ENCODE peak calls at places on chromosomes 16 and 17, in four cellular contexts. E is uterus, R is epithelial cell of esophagus, M is transverse colon. D is an unnamed sample.

GRCh38 chr16:49399594-49400364 is 26.2 kb downstream of the C16orf78 start:
- DNase-seq in R (no peak), M (peak), E (no peak), D (peak)

GRCh38 chr16:1990336-1991134 is 765 bp downstream of the SYNGR3 start:
- DNase-seq in E (no peak), M (peak), R (no peak), D (peak)

GRCh38 chr16:72317378-72317777 is 145.4 kb upstream of the PMFBP1 start:
- DNase-seq in E (no peak), M (no peak), R (no peak), D (no peak)

GRCh38 chr16:1502092-1503004 is 9.2 kb downstream of the TELO2 start:
- DNase-seq in R (no peak), E (no peak), M (no peak), D (no peak)

GRCh38 chr16:66844009-66844341 is 239 bp upstream of the CA7 start:
- DNase-seq in M (no peak), R (no peak), E (peak), D (no peak)

GRCh38 chr17:29613371-29613837 is 9.3 kb downstream of the CORO6 start:
- DNase-seq in M (peak), R (peak), E (peak), D (peak)

GRCh38 chr17:29557717-29558116 is 9.1 kb downstream of the ABHD15 start:
- DNase-seq in E (no peak), R (no peak), M (no peak), D (no peak)

GRCh38 chr17:38578641-38579480 is 26.9 kb downstream of the SRCIN1 start:
- DNase-seq in E (no peak), R (no peak), M (no peak), D (no peak)

GRCh38 chr17:5000237-5000639 is 2.5 kb downstream of the KIF1C start:
- DNase-seq in M (peak), R (no peak), E (peak), D (no peak)

GRCh38 chr16:68179855-68180254 is 56.1 kb downstream of the ESRP2 start:
- DNase-seq in R (no peak), E (no peak), M (no peak), D (no peak)

GRCh38 chr17:4833941-4834501 is 881 bp downstream of the MINK1 start:
- DNase-seq in E (no peak), R (peak), M (peak), D (no peak)

GRCh38 chr17:19876524-19877161 is 8.9 kb upstream of the ULK2 start:
- DNase-seq in M (peak), R (no peak), E (no peak), D (no peak)

GRCh38 chr17:71110326-71110725 is 941.0 kb downstream of the KCNJ2 start:
- DNase-seq in R (peak), E (no peak), M (no peak), D (no peak)

GRCh38 chr16:89801800-89802199 is 14.6 kb downstream of the FANCA start:
- DNase-seq in M (no peak), E (no peak), R (no peak), D (no peak)

GRCh38 chr16:71767060-71767900 is 41.4 kb downstream of the AP1G1 start:
- DNase-seq in R (no peak), M (no peak), E (no peak), D (no peak)

GRCh38 chr16:89150090-89150835 is 21.3 kb upstream of the CDH15 start:
- DNase-seq in M (no peak), R (peak), E (no peak), D (no peak)

GRCh38 chr16:74480150-74481029 is 59.1 kb upstream of the CLEC18B start:
- DNase-seq in R (peak), M (peak), E (peak), D (no peak)

GRCh38 chr17:7001562-7001961 is 5.7 kb downstream of the ALOX12 start:
- DNase-seq in E (no peak), M (no peak), R (peak), D (no peak)

GRCh38 chr16:15051387-15051951 is 4.4 kb downstream of the NTAN1 start:
- DNase-seq in E (no peak), R (no peak), M (no peak), D (no peak)

GRCh38 chr16:13359835-13360234 is 458.4 kb downstream of the SHISA9 start:
- DNase-seq in M (no peak), R (no peak), E (no peak), D (no peak)

GRCh38 chr16:28140788-28141618 is 70.8 kb downstream of the XPO6 start:
- DNase-seq in E (no peak), M (peak), R (peak), D (peak)

GRCh38 chr17:1873418-1873817 is 43.6 kb downstream of the RPA1 start:
- DNase-seq in M (no peak), R (no peak), E (no peak), D (peak)

GRCh38 chr16:88533945-88534641 is 36.1 kb upstream of the ZC3H18 start:
- DNase-seq in M (peak), R (peak), E (peak), D (peak)

GRCh38 chr17:9386401-9386800 is 189.2 kb downstream of the STX8 start:
- DNase-seq in E (no peak), M (no peak), R (peak), D (no peak)

GRCh38 chr17:44318077-44318892 is 6.3 kb downstream of the SLC25A39 start:
- DNase-seq in M (no peak), E (no peak), R (no peak), D (peak)

GRCh38 chr17:1643999-1644492 is 1.5 kb downstream of the SCARF1 start:
- DNase-seq in E (no peak), R (no peak), M (no peak), D (peak)

GRCh38 chr16:3099732-3100499 is 822 bp upstream of the ZSCAN10 start:
- DNase-seq in E (peak), M (peak), R (peak), D (peak)

GRCh38 chr16:13193721-13194120 is 292.3 kb downstream of the SHISA9 start:
- DNase-seq in E (no peak), M (no peak), R (no peak), D (no peak)

GRCh38 chr17:43211480-43212402 is at the start of gene TMEM106A:
- DNase-seq in R (peak), M (peak), E (peak), D (peak)

GRCh38 chr17:3335876-3336275 is 37.7 kb upstream of the OR3A1 start:
- DNase-seq in R (peak), E (no peak), M (no peak), D (no peak)

GRCh38 chr16:75627856-75628255 is 4.8 kb upstream of the ADAT1 start:
- DNase-seq in R (no peak), M (no peak), E (no peak), D (no peak)

GRCh38 chr16:70380919-70381603 is 34.4 kb downstream of the DDX19A start:
- DNase-seq in M (peak), R (peak), E (peak), D (peak)

GRCh38 chr17:542943-543342 is 171.7 kb downstream of the VPS53 start:
- DNase-seq in M (no peak), R (no peak), E (no peak), D (no peak)

DNA sequence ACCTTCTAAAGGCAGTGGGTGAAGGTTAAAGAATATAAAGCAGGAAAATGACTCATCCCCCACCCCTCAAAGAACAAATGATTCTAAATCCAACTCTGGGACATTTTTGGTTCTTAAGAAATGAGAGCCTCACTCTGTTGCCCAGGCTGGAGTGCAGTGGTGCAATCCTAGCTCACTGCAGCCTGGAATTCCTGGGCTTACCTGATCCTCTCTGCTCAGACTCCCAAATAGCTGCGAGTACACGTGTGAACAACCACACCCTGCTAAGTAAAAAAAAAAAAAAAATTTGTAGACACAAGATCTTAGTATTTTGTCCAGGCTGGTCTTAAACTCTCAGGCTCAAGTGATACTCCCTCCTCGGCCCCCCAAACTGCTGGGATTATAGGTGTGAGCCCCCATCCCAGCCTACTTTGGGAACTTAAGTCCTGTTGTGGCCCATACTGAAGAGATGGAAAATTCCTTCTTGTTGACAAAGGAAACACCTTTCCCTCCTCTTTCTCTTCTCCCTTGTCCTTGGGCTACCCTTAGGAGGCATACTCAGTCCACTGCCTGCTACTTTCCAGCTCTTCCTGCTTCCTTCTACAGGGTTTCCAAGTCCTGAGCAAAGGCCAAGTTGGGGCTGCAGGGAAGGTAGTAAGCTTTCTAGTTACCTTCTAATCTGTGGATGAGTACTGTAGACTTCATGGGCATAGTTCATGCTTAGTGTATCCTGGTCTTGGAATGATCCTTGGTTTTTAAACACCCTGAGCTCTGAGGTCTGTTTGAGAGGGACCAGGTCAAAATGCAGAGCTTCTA is 299.0 kb upstream of the MAF start:
- DNase-seq in M (no peak), E (no peak), R (peak), D (no peak)
- TF ChIP-seq CTCF in M (no peak), E (no peak), R (no peak), D (no peak)

GRCh38 chr16:63697736-63698135 is 1424.1 kb downstream of the CDH11 start:
- DNase-seq in M (no peak), E (no peak), R (no peak), D (no peak)

DNA sequence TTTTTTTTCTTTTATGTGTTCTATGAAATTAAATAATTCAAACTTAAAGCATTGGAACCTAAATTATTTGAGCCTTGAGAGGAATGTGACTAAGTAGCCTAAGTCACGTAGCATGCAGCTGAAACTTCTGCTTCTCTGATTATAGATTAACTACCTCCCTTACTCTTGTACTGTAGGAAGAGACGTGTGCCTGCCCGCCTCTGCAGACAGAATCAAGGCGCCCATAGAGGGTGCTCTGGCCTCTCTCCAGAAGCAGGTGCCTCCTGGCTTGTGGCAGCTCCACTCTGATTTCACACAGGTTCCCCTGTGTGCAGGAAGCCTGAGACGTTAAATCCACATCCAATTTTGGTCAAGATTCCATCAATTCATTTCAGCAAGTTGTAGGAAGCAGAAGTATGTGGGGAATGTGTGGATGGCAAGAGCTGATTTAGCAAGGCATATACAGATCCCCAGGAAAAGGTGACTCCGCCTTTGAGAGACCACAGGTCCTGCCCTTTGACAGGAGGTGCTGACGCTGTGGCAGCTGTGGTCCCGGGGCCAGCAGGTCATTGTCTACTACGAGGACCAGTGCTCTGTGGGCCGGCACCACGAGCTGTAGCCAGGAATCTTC is 1418.8 kb downstream of the CDH11 start:
- DNase-seq in R (no peak), M (no peak), E (no peak), D (no peak)
- TF ChIP-seq CTCF in R (peak), M (no peak), E (no peak), D (no peak)

GRCh38 chr16:4520913-4521312 is 17.7 kb downstream of the CDIP1 start:
- DNase-seq in E (no peak), R (no peak), M (no peak), D (no peak)

GRCh38 chr16:4518281-4518680 is 20.3 kb downstream of the CDIP1 start:
- DNase-seq in M (no peak), E (no peak), R (no peak), D (no peak)

GRCh38 chr16:4519274-4520058 is 19.1 kb downstream of the CDIP1 start:
- DNase-seq in R (no peak), M (no peak), E (no peak), D (no peak)

GRCh38 chr16:4515611-4516233 is 22.9 kb downstream of the CDIP1 start:
- DNase-seq in M (no peak), R (no peak), E (no peak), D (no peak)

DNA sequence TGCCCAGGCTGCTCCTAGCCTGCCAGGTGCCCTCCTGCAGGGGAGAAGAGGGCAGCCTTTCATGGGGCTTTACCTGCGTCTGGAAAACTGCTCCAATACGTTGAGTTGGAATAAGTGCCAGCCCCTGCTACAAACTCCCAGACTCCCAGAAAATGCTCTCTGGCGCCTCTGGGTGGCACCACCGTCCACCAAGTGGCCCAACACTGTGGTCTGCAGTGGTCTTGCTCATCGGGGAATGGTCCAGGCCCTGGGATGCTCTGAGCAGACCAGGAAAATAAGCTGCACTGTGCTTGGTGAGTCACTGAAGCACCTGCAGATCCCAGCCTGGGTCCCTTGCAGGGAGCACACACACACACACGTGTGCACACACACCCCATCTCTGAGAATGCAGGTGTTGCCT is 20.8 kb downstream of the CDIP1 start:
- DNase-seq in R (peak), M (no peak), E (no peak), D (no peak)
- TF ChIP-seq CTCF in R (peak), M (peak), E (peak), D (peak)

GRCh38 chr17:65925606-65926307 is 266.2 kb downstream of the CEP112 start:
- DNase-seq in E (no peak), R (no peak), M (no peak), D (no peak)

GRCh38 chr17:65930140-65930715 is 261.7 kb downstream of the CEP112 start:
- DNase-seq in R (no peak), E (no peak), M (no peak), D (no peak)

GRCh38 chr17:65920996-65921395 is 270.9 kb downstream of the CEP112 start:
- DNase-seq in R (no peak), E (no peak), M (no peak), D (no peak)

GRCh38 chr17:65931246-65932149 is 260.4 kb downstream of the CEP112 start:
- DNase-seq in R (no peak), E (no peak), M (no peak), D (no peak)

DNA sequence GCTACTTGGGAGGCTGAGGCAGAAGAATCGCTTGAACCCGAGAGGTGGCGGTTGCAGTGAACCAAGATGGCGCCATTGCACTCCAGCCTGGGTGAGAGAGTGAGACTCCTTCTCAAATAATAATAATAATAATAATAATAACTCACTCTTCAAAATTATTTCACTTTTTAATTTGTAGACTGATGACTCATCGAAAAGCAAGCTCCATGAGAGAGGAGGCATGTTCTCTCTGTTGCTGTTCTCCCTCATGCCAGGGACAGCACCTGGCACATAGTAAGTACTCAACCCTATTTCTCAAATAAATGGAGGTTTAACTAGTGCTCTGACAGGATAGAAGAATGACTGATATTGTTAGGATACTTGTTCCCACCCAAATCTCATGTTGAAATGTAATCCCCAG is 265.3 kb downstream of the CEP112 start:
- DNase-seq in M (no peak), E (no peak), R (no peak), D (no peak)
- TF ChIP-seq CTCF in M (no peak), E (no peak), R (no peak), D (no peak)

DNA sequence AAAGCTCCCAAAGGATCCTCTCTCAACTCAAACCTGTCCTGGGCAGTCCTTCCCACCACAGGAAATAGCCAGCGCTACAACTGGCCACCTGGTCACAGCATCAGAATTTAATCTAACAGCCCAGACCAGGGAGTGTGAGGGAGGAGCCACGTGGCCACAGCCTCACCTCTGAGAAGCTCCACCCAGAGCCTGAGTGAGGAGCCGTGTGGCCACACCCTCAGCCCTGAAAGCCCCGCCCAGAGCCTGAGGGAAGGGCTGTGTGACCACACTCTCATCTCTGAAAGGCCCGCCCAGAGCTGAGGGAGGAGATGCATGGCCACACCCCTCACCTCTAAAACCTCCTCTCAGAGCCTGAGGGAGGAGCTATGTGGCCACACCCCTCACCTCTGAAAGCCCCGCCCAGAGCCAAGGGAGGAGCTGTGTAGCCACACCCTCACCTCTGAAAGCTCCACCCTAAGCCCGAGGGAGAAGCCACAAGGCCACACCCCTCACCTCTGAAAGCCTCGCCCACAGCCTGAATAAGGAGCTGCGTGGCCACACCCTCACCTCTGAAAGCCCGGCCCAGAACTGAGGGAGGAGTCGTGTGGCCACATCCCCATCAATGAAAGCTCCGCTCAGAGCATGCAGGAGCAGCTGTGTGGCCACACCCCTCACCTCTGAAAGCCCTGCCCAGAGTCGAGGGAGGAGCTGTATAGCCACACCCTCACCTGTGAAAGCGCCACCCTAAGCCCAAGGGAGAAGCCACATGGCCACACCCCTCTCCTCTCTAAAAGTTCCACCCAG is 28.6 kb downstream of the SLC38A8 start:
- DNase-seq in E (no peak), M (peak), R (peak), D (peak)
- TF ChIP-seq CTCF in E (no peak), M (no peak), R (no peak), D (no peak)

GRCh38 chr17:63445571-63446217 is 412 bp downstream of the CYB561 start:
- DNase-seq in E (peak), R (peak), M (peak), D (peak)
- TF ChIP-seq CTCF in E (peak), R (peak), M (peak), D (peak)

DNA sequence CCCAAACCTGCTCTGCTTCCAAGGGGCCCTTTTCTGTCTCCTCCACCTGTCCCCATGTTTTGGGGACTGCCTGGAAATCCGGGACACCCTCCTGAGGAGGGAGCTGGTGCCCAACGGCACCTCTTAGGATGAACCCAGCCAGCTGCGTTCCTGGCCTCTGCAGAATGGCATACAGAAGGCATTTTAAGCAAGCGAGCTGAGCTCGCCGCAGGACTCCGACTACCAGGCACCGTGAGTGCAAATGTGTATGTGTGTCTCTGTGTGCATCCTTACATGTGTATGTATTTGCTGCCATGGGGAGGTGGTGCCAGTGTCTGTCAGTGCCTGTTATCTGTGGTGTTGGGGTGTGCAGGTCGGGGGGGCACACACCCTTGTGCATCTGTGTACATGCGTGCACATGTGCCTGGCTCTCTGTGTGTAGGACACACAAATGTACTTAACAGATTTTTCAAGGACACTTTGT is 39.2 kb downstream of the ABAT start:
- DNase-seq in E (no peak), R (no peak), M (no peak), D (no peak)
- TF ChIP-seq CTCF in E (no peak), R (no peak), M (no peak), D (no peak)